ENCODE peak calls at places on chromosomes 16 and 17, in ten cellular contexts. B is CD4-positive, CD25-positive, alpha-beta regulatory T cell; L is right lobe of liver; E is type B pancreatic cell; S is iris pigment epithelial cell; W is T-helper 2 cell; A is stimulated activated naive CD4-positive, alpha-beta T cell; R is cardiac fibroblast; J is Peyer's patch; Z is RCC 7860. D is an unnamed sample.

GRCh38 chr17:44308320-44308818 is at the start of gene RUNDC3A:
- DNase-seq in L (peak; percentile 68), J (peak; percentile 85), E (peak; percentile 96), A (peak; percentile 79), B (peak; percentile 67), Z (no peak), W (peak; percentile 78), R (peak; percentile 64), S (peak; percentile 69), D (peak; percentile 81)

GRCh38 chr17:391850-392249 is 39.2 kb upstream of the RPH3AL start:
- DNase-seq in Z (no peak), B (no peak), A (no peak), R (no peak), L (no peak), W (no peak), J (no peak), E (no peak), S (no peak), D (no peak)

GRCh38 chr17:38601539-38602351 is 4.0 kb downstream of the SRCIN1 start:
- DNase-seq in A (no peak), E (no peak), B (no peak), S (no peak), W (peak; percentile 27), R (no peak), J (peak; percentile 82), L (no peak), Z (no peak), D (no peak)

GRCh38 chr16:10181196-10182162 is 749 bp downstream of the GRIN2A start:
- DNase-seq in E (peak; percentile 88), R (peak; percentile 60), W (peak; percentile 53), J (peak; percentile 62), Z (no peak), A (no peak), L (peak; percentile 67), S (peak; percentile 54), B (peak; percentile 42), D (peak; percentile 14)

GRCh38 chr16:81556715-81557284 is 112.2 kb downstream of the CMIP start:
- DNase-seq in L (no peak), J (peak; percentile 63), R (peak; percentile 61), E (no peak), W (no peak), B (no peak), A (no peak), S (no peak), Z (no peak), D (no peak)

GRCh38 chr17:28747046-28747691 is 3.4 kb downstream of the TRAF4 start:
- DNase-seq in E (no peak), W (no peak), A (no peak), R (no peak), Z (no peak), S (no peak), L (no peak), B (no peak), J (no peak), D (no peak)

GRCh38 chr16:20611975-20612471 is 35.9 kb upstream of the ACSM2B start:
- DNase-seq in Z (no peak), L (peak; percentile 90), A (no peak), S (no peak), B (no peak), E (no peak), R (no peak), W (no peak), J (no peak), D (no peak)

GRCh38 chr17:81902023-81902652 is at the start of gene NPB:
- DNase-seq in A (no peak), S (no peak), R (no peak), E (no peak), L (peak; percentile 55), W (peak; percentile 26), B (no peak), Z (no peak), J (no peak), D (no peak)

GRCh38 chr17:65243838-65244237 is 106.7 kb downstream of the RGS9 start:
- DNase-seq in J (no peak), B (no peak), L (no peak), R (peak; percentile 56), W (no peak), A (no peak), Z (peak; percentile 30), E (peak; percentile 49), S (peak; percentile 21), D (no peak)

GRCh38 chr16:11082108-11082859 is 137.9 kb downstream of the CLEC16A start:
- DNase-seq in S (no peak), L (no peak), A (no peak), B (no peak), Z (no peak), J (no peak), W (no peak), R (no peak), E (no peak), D (no peak)

GRCh38 chr16:1094601-1095449 is 1.2 kb downstream of the C1QTNF8 start:
- DNase-seq in W (no peak), S (no peak), A (no peak), L (no peak), J (no peak), B (no peak), Z (no peak), E (no peak), R (no peak), D (no peak)

GRCh38 chr17:28033972-28034714 is 8.3 kb upstream of the NLK start:
- DNase-seq in A (no peak), L (no peak), Z (peak; percentile 47), R (peak; percentile 97), E (no peak), W (no peak), B (no peak), J (no peak), S (peak; percentile 84), D (no peak)

GRCh38 chr16:1331712-1332617 is 1.5 kb upstream of the BAIAP3 start:
- DNase-seq in E (no peak), Z (peak; percentile 37), R (peak; percentile 84), S (peak; percentile 61), A (peak; percentile 16), J (peak; percentile 97), W (peak; percentile 59), L (no peak), B (peak; percentile 43), D (peak; percentile 77)

GRCh38 chr16:53882310-53882709 is 178.4 kb downstream of the FTO start:
- DNase-seq in J (no peak), E (no peak), Z (no peak), B (no peak), R (no peak), S (no peak), A (no peak), W (no peak), L (no peak), D (no peak)

GRCh38 chr17:63498621-63499195 is 21.8 kb downstream of the ACE start:
- DNase-seq in E (no peak), B (no peak), S (peak; percentile 81), L (no peak), W (no peak), A (no peak), J (no peak), R (peak; percentile 46), Z (no peak), D (no peak)

GRCh38 chr17:31900877-31901276 is 631 bp downstream of the UTP6 start:
- DNase-seq in B (peak; percentile 25), J (no peak), R (peak; percentile 29), Z (no peak), W (peak; percentile 18), S (peak; percentile 45), E (no peak), L (no peak), A (no peak), D (no peak)

GRCh38 chr16:2751577-2752034 is 832 bp upstream of the SRRM2 start:
- DNase-seq in S (no peak), Z (no peak), L (no peak), J (peak; percentile 62), R (no peak), B (no peak), E (no peak), A (no peak), W (no peak), D (no peak)

GRCh38 chr16:73743665-73744496 is 552.7 kb upstream of the PSMD7 start:
- DNase-seq in E (no peak), J (no peak), B (no peak), S (no peak), L (no peak), Z (no peak), A (no peak), W (no peak), R (no peak), D (no peak)